ENCODE peak calls at places on chromosome 21, in four cellular contexts. S, C, Q and E are unnamed samples.
A peak's percentile ranks its signal among the peaks of the same experiment; 100 is the strongest.

GRCh38 chr21:29938968-29939858 is 583 bp downstream of the GRIK1 start:
- DNase-seq in C (peak; percentile 11), Q (no peak), S (no peak), E (no peak)

GRCh38 chr21:41970751-41971653 is 17.2 kb upstream of the C2CD2 start:
- DNase-seq in Q (no peak), S (no peak), C (no peak), E (no peak)

GRCh38 chr21:19197950-19198349 is 794.4 kb upstream of the TMPRSS15 start:
- DNase-seq in Q (no peak), S (no peak), C (no peak), E (no peak)

GRCh38 chr21:42820513-42821465 is 58.5 kb downstream of the WDR4 start:
- DNase-seq in C (no peak), Q (no peak), S (no peak), E (no peak)

GRCh38 chr21:27477321-27477720 is 510.4 kb upstream of the ADAMTS5 start:
- DNase-seq in Q (no peak), C (no peak), S (no peak), E (no peak)

GRCh38 chr21:44751799-44752636 is 40.6 kb upstream of the TSPEAR start:
- DNase-seq in Q (no peak), C (no peak), S (no peak), E (no peak)

GRCh38 chr21:17679002-17679600 is 66.4 kb upstream of the BTG3 start:
- DNase-seq in Q (peak; percentile 48), C (peak; percentile 56), S (peak; percentile 25), E (peak; percentile 13)

GRCh38 chr21:41643246-41643966 is 123.4 kb downstream of the RIPK4 start:
- DNase-seq in C (no peak), S (no peak), Q (no peak), E (no peak)

GRCh38 chr21:42574234-42575027 is 60.8 kb downstream of the SLC37A1 start:
- DNase-seq in Q (no peak), S (no peak), C (peak; percentile 72), E (no peak)

GRCh38 chr21:42381347-42381984 is 14.4 kb downstream of the TMPRSS3 start:
- DNase-seq in Q (no peak), S (no peak), C (no peak), E (no peak)

GRCh38 chr21:41706263-41706639 is 60.6 kb downstream of the RIPK4 start:
- DNase-seq in S (no peak), Q (no peak), C (no peak), E (no peak)

GRCh38 chr21:41065539-41065938 is 102.4 kb upstream of the BACE2 start:
- DNase-seq in C (peak; percentile 25), Q (no peak), S (no peak), E (no peak)

GRCh38 chr21:25908495-25908894 is 173.7 kb downstream of the GABPA start:
- DNase-seq in S (no peak), Q (no peak), C (no peak), E (no peak)

GRCh38 chr21:15192243-15192642 is 127.4 kb upstream of the NRIP1 start:
- DNase-seq in S (no peak), C (no peak), Q (no peak), E (no peak)

GRCh38 chr21:38223893-38224540 is 32.8 kb upstream of the KCNJ15 start:
- DNase-seq in S (no peak), Q (no peak), C (no peak), E (no peak)

GRCh38 chr21:15430023-15430422 is 299.8 kb upstream of the USP25 start:
- DNase-seq in Q (no peak), C (no peak), S (no peak), E (no peak)

GRCh38 chr21:44695641-44696040 is 1.3 kb upstream of the KRTAP10-12 start:
- DNase-seq in S (no peak), C (no peak), Q (no peak), E (no peak)

GRCh38 chr21:42666918-42667317 is 13.5 kb downstream of the PDE9A start:
- DNase-seq in S (no peak), C (no peak), Q (no peak), E (no peak)

GRCh38 chr21:44737706-44738354 is 26.5 kb upstream of the TSPEAR start:
- DNase-seq in C (no peak), S (no peak), Q (no peak), E (no peak)

GRCh38 chr21:44919913-44920693 is 596 bp downstream of the ITGB2 start:
- DNase-seq in S (no peak), C (no peak), Q (no peak), E (no peak)

GRCh38 chr21:29125979-29126378 is 4.5 kb upstream of the MAP3K7CL start:
- DNase-seq in C (no peak), Q (no peak), S (no peak), E (no peak)

DNA sequence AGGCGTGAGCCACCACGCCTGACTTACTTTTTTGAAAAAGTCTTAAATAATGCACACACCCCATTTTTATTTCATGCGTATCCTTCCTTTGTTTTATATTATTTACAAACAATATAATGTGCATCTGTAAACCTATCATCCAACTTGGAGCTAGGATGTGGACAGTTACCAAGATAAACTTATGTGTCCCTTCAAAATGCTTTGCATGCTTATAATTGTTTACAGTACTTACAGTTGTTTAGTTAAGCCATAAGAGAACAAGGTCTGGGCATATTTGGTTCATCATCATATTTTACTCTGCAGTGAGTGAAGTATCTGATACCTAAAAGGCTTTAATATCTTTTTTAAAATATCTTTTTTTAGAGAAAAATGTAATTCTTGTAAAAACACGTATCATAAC is 16.1 kb upstream of the HMGN1 start:
- DNase-seq in Q (no peak), C (no peak), S (no peak), E (no peak)
- TF ChIP-seq TAF1 in Q (no peak), C (no peak), S (no peak), E (no peak)

GRCh38 chr21:31730687-31731111 is 1.2 kb downstream of the SCAF4 start:
- DNase-seq in Q (no peak), S (no peak), C (no peak), E (no peak)
- TF ChIP-seq TAF1 in Q (no peak), S (no peak), C (no peak), E (no peak)

DNA sequence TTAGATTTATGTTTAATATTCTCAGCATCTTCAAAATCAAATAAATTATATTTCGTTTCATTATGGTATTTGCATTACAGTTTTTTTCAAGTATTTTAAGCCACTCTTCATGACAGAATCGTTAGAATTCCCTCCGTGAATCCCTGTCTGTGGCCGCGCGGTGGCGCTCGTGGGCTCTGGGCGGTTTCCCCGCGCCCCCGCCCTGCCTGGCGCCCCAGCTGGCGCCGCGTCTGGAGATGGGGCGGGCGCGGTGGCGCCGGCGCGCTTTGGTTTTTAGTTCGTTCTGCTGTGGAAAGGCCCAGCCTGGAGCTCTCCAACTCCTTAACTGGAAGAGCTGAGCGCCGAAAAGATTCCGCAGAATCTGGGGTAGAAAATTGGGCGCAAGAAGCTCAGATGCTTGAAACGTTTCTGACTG is 25.7 kb downstream of the PRMT2 start:
- DNase-seq in S (peak; percentile 71), C (peak; percentile 89), Q (no peak), E (peak; percentile 66)
- TF ChIP-seq TAF1 in S (no peak), C (no peak), Q (no peak), E (no peak)

DNA sequence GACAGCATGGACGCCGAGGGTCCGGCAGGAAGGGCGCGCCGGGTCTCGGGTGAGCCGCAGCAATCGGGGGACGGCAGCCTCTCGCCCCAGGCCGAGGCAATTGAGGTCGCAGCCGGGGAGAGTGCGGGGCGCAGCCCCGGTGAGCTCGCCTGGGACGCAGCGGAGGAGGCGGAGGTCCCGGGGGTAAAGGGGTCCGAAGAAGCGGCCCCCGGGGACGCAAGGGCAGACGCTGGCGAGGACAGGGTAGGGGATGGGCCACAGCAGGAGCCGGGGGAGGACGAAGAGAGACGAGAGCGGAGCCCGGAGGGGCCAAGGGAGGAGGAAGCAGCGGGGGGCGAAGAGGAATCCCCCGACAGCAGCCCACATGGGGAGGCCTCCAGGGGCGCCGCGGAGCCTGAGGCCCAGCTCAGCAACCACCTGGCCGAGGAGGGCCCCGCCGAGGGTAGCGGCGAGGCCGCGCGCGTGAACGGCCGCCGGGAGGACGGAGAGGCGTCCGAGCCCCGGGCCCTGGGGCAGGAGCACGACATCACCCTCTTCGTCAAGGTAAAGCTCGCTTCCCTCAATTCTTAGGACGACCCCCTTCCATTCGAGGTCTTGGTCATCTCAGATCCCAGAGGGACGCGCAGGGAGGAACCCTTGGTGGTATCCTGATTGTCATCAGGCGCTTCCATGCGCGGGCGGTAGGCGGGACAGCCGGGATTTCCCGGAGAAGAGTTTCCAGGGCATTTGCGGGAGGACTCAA is 1.6 kb downstream of the CLIC6 start:
- DNase-seq in Q (no peak), S (peak; percentile 47), C (peak; percentile 45), E (peak; percentile 47)
- TF ChIP-seq TAF1 in Q (peak; percentile 8), S (no peak), C (no peak), E (no peak)

DNA sequence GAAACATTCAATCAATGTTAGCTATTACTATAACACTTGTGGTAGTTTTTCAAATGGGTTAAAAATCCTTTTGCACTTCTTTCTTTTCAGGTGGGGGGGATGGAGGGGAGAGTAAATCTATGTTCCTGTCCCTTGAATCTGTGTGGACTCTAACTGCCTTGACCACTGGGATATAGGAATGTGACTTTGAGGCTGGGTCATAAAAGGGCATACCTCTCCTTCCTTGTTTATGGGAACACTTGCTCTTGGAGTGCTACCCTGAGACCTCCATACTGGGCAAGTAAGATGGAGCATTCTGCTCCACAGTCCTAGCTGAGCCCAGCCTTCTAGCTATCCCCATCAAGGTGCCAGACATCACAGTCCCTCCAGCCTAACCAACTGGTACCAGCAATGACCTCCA is 89.3 kb upstream of the SIM2 start:
- DNase-seq in C (no peak), Q (no peak), S (no peak), E (no peak)
- TF ChIP-seq TAF1 in C (no peak), Q (no peak), S (no peak), E (no peak)

GRCh38 chr21:45972353-45972715 is 9.2 kb upstream of the COL6A1 start:
- DNase-seq in C (peak; percentile 51), S (no peak), Q (no peak), E (peak; percentile 19)

GRCh38 chr21:45972716-45973474 is 8.7 kb upstream of the COL6A1 start:
- DNase-seq in C (peak; percentile 80), Q (no peak), S (no peak), E (peak; percentile 25)

GRCh38 chr21:45974073-45975016 is 7.2 kb upstream of the COL6A1 start:
- DNase-seq in Q (no peak), S (peak; percentile 32), C (peak; percentile 75), E (peak; percentile 54)

GRCh38 chr21:45975017-45975595 is 6.5 kb upstream of the COL6A1 start:
- DNase-seq in Q (no peak), C (no peak), S (no peak), E (no peak)

DNA sequence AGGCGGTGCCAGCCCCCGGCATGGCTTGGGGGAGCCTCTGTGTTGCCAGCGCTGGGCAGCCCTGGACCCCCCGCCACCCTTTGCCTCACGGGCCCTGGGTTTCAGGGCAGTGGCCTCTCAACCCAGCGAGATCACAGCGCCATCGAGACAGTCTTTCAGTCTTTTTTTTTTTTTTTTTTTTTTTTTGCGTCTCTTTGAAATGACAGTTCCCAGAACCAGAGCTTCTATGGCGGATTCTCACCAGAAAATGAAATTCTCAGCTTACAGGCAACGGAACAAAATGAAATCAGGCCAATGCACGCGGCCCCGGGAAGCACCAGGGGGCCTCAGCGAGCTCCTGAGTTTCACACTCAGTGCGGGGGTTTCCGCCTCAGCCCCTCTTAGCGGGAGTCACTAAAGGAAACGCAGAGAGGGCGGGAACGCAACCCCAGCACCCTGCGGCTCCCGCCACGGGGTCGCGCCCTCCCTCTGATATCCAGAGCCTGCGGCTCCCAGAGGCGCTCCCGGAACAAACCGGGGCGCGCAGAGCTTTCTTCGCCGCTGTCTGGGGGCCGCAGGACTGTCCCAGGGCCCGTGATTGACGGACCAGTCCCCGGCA is 8.0 kb upstream of the COL6A1 start:
- DNase-seq in S (peak; percentile 90), Q (no peak), C (peak; percentile 90), E (peak; percentile 80)
- TF ChIP-seq TAF1 in S (no peak), Q (no peak), C (no peak), E (no peak)